ENCODE peak calls at places on chromosomes 7 and 10, in ten cellular contexts. Z is Daoy; W is stimulated activated CD4-positive, alpha-beta T cell treated with anti-CD3 and anti-CD28 coated beads, Interleukin-12 subunit alpha, Interleukin-12 subunit beta, amount 100 ng/mL, for 48 hours; E is T-helper 9 cell; L is GM03348; D is iris pigment epithelial cell; S is naive thymus-derived CD8-positive, alpha-beta T cell; A is COR-L47; X is activated T-helper 1 cell treated with anti-CD3 and anti-CD28 coated beads, Interleukin-2, amount 50 U/mL, for 16 hours; H is EL. Q is an unnamed sample.
A peak's percentile ranks its signal among the peaks of the same experiment; 100 is the strongest.

GRCh38 chr7:44587843-44588711 is 6.0 kb upstream of the TMED4 start:
- DNase-seq in L (no peak), D (peak; percentile 68), X (peak; percentile 32), E (peak; percentile 50), S (peak; percentile 45), A (peak; percentile 56), Z (peak; percentile 69), W (no peak), H (peak; percentile 62), Q (peak; percentile 45)

GRCh38 chr7:30750574-30751256 is 1.2 kb upstream of the INMT start:
- DNase-seq in L (peak; percentile 92), W (no peak), A (no peak), E (no peak), S (no peak), H (peak; percentile 91), D (peak; percentile 82), X (no peak), Z (peak; percentile 95), Q (no peak)

GRCh38 chr7:25148772-25149575 is 23.9 kb upstream of the CYCS start:
- DNase-seq in A (no peak), L (no peak), H (no peak), W (no peak), E (no peak), D (no peak), Z (no peak), S (no peak), X (no peak), Q (no peak)

GRCh38 chr10:50396491-50397311 is 145.4 kb upstream of the ASAH2 start:
- DNase-seq in W (no peak), E (no peak), Z (no peak), X (no peak), S (no peak), L (peak; percentile 51), H (peak; percentile 66), D (peak; percentile 82), A (no peak), Q (no peak)

GRCh38 chr10:7075110-7075509 is 335.7 kb downstream of the SFMBT2 start:
- DNase-seq in D (no peak), X (no peak), S (no peak), Z (no peak), W (no peak), L (no peak), A (no peak), H (no peak), E (no peak), Q (no peak)

GRCh38 chr7:157000741-157001653 is 9.5 kb downstream of the MNX1 start:
- DNase-seq in S (no peak), Z (no peak), D (no peak), L (no peak), E (no peak), A (no peak), H (no peak), X (no peak), W (no peak), Q (no peak)

GRCh38 chr10:25497281-25497680 is 322.5 kb downstream of the GPR158 start:
- DNase-seq in W (no peak), Z (no peak), X (no peak), H (no peak), L (no peak), D (no peak), S (no peak), E (no peak), A (no peak), Q (no peak)

GRCh38 chr7:142759433-142759832 is 10.2 kb downstream of the PRSS1 start:
- DNase-seq in E (no peak), X (no peak), W (no peak), H (no peak), A (no peak), S (no peak), D (no peak), Z (no peak), L (no peak), Q (no peak)

GRCh38 chr7:46220066-46220630 is 299.1 kb upstream of the IGFBP3 start:
- DNase-seq in D (no peak), E (no peak), W (no peak), Z (peak; percentile 80), S (no peak), L (no peak), A (no peak), H (peak; percentile 49), X (no peak), Q (no peak)

GRCh38 chr7:131504157-131504899 is 52.1 kb downstream of the PODXL start:
- DNase-seq in A (no peak), X (no peak), L (no peak), H (no peak), E (no peak), S (no peak), Z (no peak), D (no peak), W (no peak), Q (no peak)

GRCh38 chr10:71268247-71268691 is 50.8 kb upstream of the SLC29A3 start:
- DNase-seq in D (peak; percentile 38), S (no peak), A (no peak), E (no peak), W (no peak), Z (peak; percentile 30), L (peak; percentile 75), H (peak; percentile 25), X (no peak), Q (no peak)

GRCh38 chr10:127983701-127984100 is 76.8 kb downstream of the PTPRE start:
- DNase-seq in S (no peak), E (no peak), W (no peak), A (no peak), D (no peak), X (no peak), L (no peak), Z (no peak), H (no peak), Q (no peak)

GRCh38 chr7:142375710-142376313 is 118.0 kb upstream of the PRSS58 start:
- DNase-seq in L (no peak), D (peak; percentile 39), S (no peak), A (no peak), X (no peak), Z (peak; percentile 51), W (no peak), H (peak; percentile 54), E (no peak), Q (peak; percentile 63)

GRCh38 chr10:49783645-49784044 is 21.5 kb upstream of the OGDHL start:
- DNase-seq in W (no peak), S (no peak), H (no peak), L (no peak), Z (no peak), A (no peak), X (no peak), D (no peak), E (no peak), Q (peak; percentile 43)

GRCh38 chr7:94642838-94643653 is 12.9 kb downstream of the SGCE start:
- DNase-seq in D (peak; percentile 49), S (no peak), E (no peak), L (no peak), W (no peak), A (no peak), H (no peak), Z (no peak), X (no peak), Q (no peak)

Q was measured in SK-N-DZ.